ENCODE peak calls at places on chromosome 16, in five cellular contexts. One of them, this sample, is unnamed.

GRCh38 chr16:85722066-85722465 is 28.8 kb downstream of the C16orf74 start:
- DNase-seq in AG09309: no peak
- DNase-seq in progenitor cell of endocrine pancreas: no peak
- DNase-seq in fibroblast of mammary gland: no peak
- DNase-seq in fibroblast of the aortic adventitia: no peak
- DNase-seq in this sample: no peak

GRCh38 chr16:70428178-70428998 is 10.5 kb downstream of the ST3GAL2 start:
- DNase-seq in fibroblast of mammary gland: peak
- DNase-seq in AG09309: peak
- DNase-seq in fibroblast of the aortic adventitia: peak
- DNase-seq in progenitor cell of endocrine pancreas: peak
- DNase-seq in this sample: peak

GRCh38 chr16:47613251-47613650 is 152.1 kb downstream of the PHKB start:
- DNase-seq in AG09309: no peak
- DNase-seq in progenitor cell of endocrine pancreas: no peak
- DNase-seq in fibroblast of mammary gland: peak
- DNase-seq in fibroblast of the aortic adventitia: no peak
- DNase-seq in this sample: no peak

GRCh38 chr16:86490859-86491642 is 19.3 kb upstream of the FOXF1 start:
- DNase-seq in progenitor cell of endocrine pancreas: no peak
- DNase-seq in fibroblast of mammary gland: peak
- DNase-seq in AG09309: no peak
- DNase-seq in fibroblast of the aortic adventitia: peak
- DNase-seq in this sample: no peak

GRCh38 chr16:85300451-85300968 is 188.2 kb upstream of the CIBAR2 start:
- DNase-seq in progenitor cell of endocrine pancreas: no peak
- DNase-seq in fibroblast of mammary gland: no peak
- DNase-seq in AG09309: no peak
- DNase-seq in fibroblast of the aortic adventitia: no peak
- DNase-seq in this sample: no peak

GRCh38 chr16:57507414-57508083 is 21.3 kb upstream of the DOK4 start:
- DNase-seq in progenitor cell of endocrine pancreas: no peak
- DNase-seq in AG09309: no peak
- DNase-seq in fibroblast of the aortic adventitia: no peak
- DNase-seq in fibroblast of mammary gland: no peak
- DNase-seq in this sample: no peak

GRCh38 chr16:87487361-87487924 is 5.4 kb downstream of the ZCCHC14 start:
- DNase-seq in fibroblast of the aortic adventitia: no peak
- DNase-seq in fibroblast of mammary gland: no peak
- DNase-seq in progenitor cell of endocrine pancreas: no peak
- DNase-seq in AG09309: no peak
- DNase-seq in this sample: no peak

GRCh38 chr16:82439678-82440293 is 187.0 kb upstream of the CDH13 start:
- DNase-seq in fibroblast of the aortic adventitia: peak
- DNase-seq in progenitor cell of endocrine pancreas: no peak
- DNase-seq in fibroblast of mammary gland: no peak
- DNase-seq in AG09309: no peak
- DNase-seq in this sample: no peak

GRCh38 chr16:58679763-58680162 is 4.8 kb downstream of the SLC38A7 start:
- DNase-seq in fibroblast of the aortic adventitia: no peak
- DNase-seq in progenitor cell of endocrine pancreas: no peak
- DNase-seq in fibroblast of mammary gland: no peak
- DNase-seq in AG09309: no peak
- DNase-seq in this sample: no peak

GRCh38 chr16:78443780-78444422 is 344.4 kb downstream of the WWOX start:
- DNase-seq in fibroblast of the aortic adventitia: peak
- DNase-seq in progenitor cell of endocrine pancreas: no peak
- DNase-seq in fibroblast of mammary gland: peak
- DNase-seq in AG09309: no peak
- DNase-seq in this sample: no peak

GRCh38 chr16:78490431-78490830 is 391.0 kb downstream of the WWOX start:
- DNase-seq in progenitor cell of endocrine pancreas: no peak
- DNase-seq in fibroblast of the aortic adventitia: no peak
- DNase-seq in fibroblast of mammary gland: no peak
- DNase-seq in AG09309: no peak
- DNase-seq in this sample: no peak

GRCh38 chr16:31698901-31699300 is 171.2 kb downstream of the AHSP start:
- DNase-seq in AG09309: no peak
- DNase-seq in progenitor cell of endocrine pancreas: no peak
- DNase-seq in fibroblast of the aortic adventitia: no peak
- DNase-seq in fibroblast of mammary gland: no peak
- DNase-seq in this sample: no peak

GRCh38 chr16:70759666-70760065 is 41.3 kb downstream of the VAC14 start:
- DNase-seq in fibroblast of the aortic adventitia: no peak
- DNase-seq in AG09309: no peak
- DNase-seq in fibroblast of mammary gland: no peak
- DNase-seq in progenitor cell of endocrine pancreas: no peak
- DNase-seq in this sample: no peak

GRCh38 chr16:58485184-58485887 is 14.6 kb upstream of the NDRG4 start:
- DNase-seq in progenitor cell of endocrine pancreas: no peak
- DNase-seq in fibroblast of mammary gland: no peak
- DNase-seq in fibroblast of the aortic adventitia: no peak
- DNase-seq in AG09309: no peak
- DNase-seq in this sample: no peak

GRCh38 chr16:86854895-86855294 is 276.5 kb downstream of the FOXL1 start:
- DNase-seq in progenitor cell of endocrine pancreas: no peak
- DNase-seq in fibroblast of mammary gland: peak
- DNase-seq in fibroblast of the aortic adventitia: peak
- DNase-seq in AG09309: peak
- DNase-seq in this sample: no peak

GRCh38 chr16:68377667-68378420 is 67.0 kb downstream of the PRMT7 start:
- DNase-seq in progenitor cell of endocrine pancreas: no peak
- DNase-seq in fibroblast of mammary gland: no peak
- DNase-seq in fibroblast of the aortic adventitia: peak
- DNase-seq in AG09309: no peak
- DNase-seq in this sample: no peak

GRCh38 chr16:5025171-5025632 is 8.5 kb downstream of the NAGPA start:
- DNase-seq in fibroblast of the aortic adventitia: no peak
- DNase-seq in fibroblast of mammary gland: no peak
- DNase-seq in progenitor cell of endocrine pancreas: no peak
- DNase-seq in AG09309: no peak
- DNase-seq in this sample: no peak

GRCh38 chr16:87448866-87449265 is 44.0 kb downstream of the ZCCHC14 start:
- DNase-seq in fibroblast of the aortic adventitia: no peak
- DNase-seq in progenitor cell of endocrine pancreas: no peak
- DNase-seq in fibroblast of mammary gland: no peak
- DNase-seq in AG09309: no peak
- DNase-seq in this sample: no peak

GRCh38 chr16:10987361-10988163 is 43.2 kb downstream of the CLEC16A start:
- DNase-seq in AG09309: no peak
- DNase-seq in fibroblast of mammary gland: no peak
- DNase-seq in progenitor cell of endocrine pancreas: no peak
- DNase-seq in fibroblast of the aortic adventitia: no peak
- DNase-seq in this sample: no peak

GRCh38 chr16:10988879-10989278 is 44.5 kb downstream of the CLEC16A start:
- DNase-seq in progenitor cell of endocrine pancreas: no peak
- DNase-seq in AG09309: no peak
- DNase-seq in fibroblast of mammary gland: no peak
- DNase-seq in fibroblast of the aortic adventitia: no peak
- DNase-seq in this sample: no peak

GRCh38 chr16:10990378-10990777 is 46.0 kb downstream of the CLEC16A start:
- DNase-seq in fibroblast of mammary gland: no peak
- DNase-seq in fibroblast of the aortic adventitia: no peak
- DNase-seq in progenitor cell of endocrine pancreas: no peak
- DNase-seq in AG09309: no peak
- DNase-seq in this sample: no peak

GRCh38 chr16:10989494-10989893 is 45.1 kb downstream of the CLEC16A start:
- DNase-seq in progenitor cell of endocrine pancreas: no peak
- DNase-seq in AG09309: no peak
- DNase-seq in fibroblast of the aortic adventitia: no peak
- DNase-seq in fibroblast of mammary gland: no peak
- DNase-seq in this sample: no peak

DNA sequence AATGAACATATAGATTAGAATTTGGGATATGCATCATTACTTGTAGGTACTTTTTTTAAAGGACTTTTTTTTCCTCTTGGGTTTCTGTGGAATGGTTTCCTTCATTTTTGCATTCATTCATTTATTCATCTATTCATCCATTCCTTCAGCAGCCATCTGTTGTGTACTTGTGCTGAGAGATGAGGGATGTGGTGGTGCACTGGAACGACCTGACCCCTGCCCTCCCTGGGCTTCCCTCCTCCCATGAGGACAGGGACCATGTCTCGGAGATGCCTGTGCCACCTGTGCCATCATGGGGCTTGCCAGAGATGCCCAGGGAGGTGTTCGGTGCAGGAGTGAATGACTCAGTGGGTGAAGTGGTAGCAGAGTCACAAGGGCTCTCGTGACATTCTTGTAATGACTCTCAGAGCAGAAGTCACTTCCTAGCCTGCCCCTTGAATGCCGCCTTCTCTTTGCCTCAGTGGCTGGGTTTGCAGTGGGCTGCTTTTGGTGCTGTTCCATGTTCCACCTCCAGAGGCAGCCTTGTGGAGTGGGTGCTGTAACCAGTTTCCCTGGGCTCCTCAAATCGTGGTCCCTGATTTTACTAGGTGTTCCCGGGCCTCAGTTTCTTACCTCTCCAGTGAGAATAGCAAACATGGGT is 43.9 kb downstream of the CLEC16A start:
- DNase-seq in fibroblast of mammary gland: no peak
- DNase-seq in progenitor cell of endocrine pancreas: no peak
- DNase-seq in fibroblast of the aortic adventitia: no peak
- DNase-seq in AG09309: no peak
- DNase-seq in this sample: no peak
- TF ChIP-seq CTCF in fibroblast of mammary gland: peak
- TF ChIP-seq CTCF in progenitor cell of endocrine pancreas: peak
- TF ChIP-seq CTCF in fibroblast of the aortic adventitia: peak
- TF ChIP-seq CTCF in AG09309: peak
- TF ChIP-seq CTCF in this sample: no peak

GRCh38 chr16:1678500-1679098 is 520 bp downstream of the JPT2 start:
- DNase-seq in fibroblast of the aortic adventitia: peak
- DNase-seq in AG09309: no peak
- DNase-seq in progenitor cell of endocrine pancreas: no peak
- DNase-seq in fibroblast of mammary gland: peak
- DNase-seq in this sample: no peak

GRCh38 chr16:1680361-1680760 is 2.3 kb downstream of the JPT2 start:
- DNase-seq in fibroblast of the aortic adventitia: no peak
- DNase-seq in progenitor cell of endocrine pancreas: no peak
- DNase-seq in AG09309: no peak
- DNase-seq in fibroblast of mammary gland: no peak
- DNase-seq in this sample: no peak

GRCh38 chr16:1677339-1677738 is 740 bp upstream of the JPT2 start:
- DNase-seq in progenitor cell of endocrine pancreas: no peak
- DNase-seq in AG09309: no peak
- DNase-seq in fibroblast of the aortic adventitia: no peak
- DNase-seq in fibroblast of mammary gland: no peak
- DNase-seq in this sample: no peak

GRCh38 chr16:1676661-1677060 is 1.4 kb upstream of the JPT2 start:
- DNase-seq in fibroblast of the aortic adventitia: no peak
- DNase-seq in fibroblast of mammary gland: no peak
- DNase-seq in AG09309: no peak
- DNase-seq in progenitor cell of endocrine pancreas: no peak
- DNase-seq in this sample: no peak

DNA sequence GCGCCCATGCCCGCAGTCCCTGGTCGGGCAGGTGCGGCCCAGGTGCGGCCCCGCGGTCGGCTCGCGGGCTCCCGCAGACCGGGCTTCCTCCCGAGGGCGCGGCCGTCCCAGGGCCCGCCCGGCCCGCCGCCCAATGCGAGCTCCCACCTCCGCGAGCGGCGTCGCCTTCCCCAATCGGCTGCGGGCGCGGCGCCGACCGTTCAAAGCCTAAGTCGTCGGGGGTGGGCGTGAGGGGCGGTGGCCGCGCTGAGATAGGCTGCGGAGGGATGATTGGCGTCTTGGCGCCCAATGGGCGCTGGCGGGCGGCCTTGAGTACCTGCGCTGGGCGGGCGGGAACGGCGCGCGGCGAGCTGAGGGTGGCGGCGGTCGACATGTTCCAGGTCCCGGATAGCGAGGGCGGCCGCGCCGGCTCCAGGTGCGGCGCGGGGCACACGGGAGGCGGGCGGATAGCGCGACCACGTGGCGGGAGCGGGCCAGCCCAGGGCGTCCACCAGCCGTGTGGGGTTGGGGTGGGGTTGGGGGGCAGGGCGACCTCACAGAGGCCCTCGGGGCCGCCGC is at the start of gene JPT2:
- DNase-seq in fibroblast of mammary gland: peak
- DNase-seq in fibroblast of the aortic adventitia: peak
- DNase-seq in AG09309: peak
- DNase-seq in progenitor cell of endocrine pancreas: peak
- DNase-seq in this sample: peak
- TF ChIP-seq CTCF in fibroblast of mammary gland: no peak
- TF ChIP-seq CTCF in fibroblast of the aortic adventitia: no peak
- TF ChIP-seq CTCF in AG09309: no peak
- TF ChIP-seq CTCF in progenitor cell of endocrine pancreas: no peak
- TF ChIP-seq CTCF in this sample: no peak

DNA sequence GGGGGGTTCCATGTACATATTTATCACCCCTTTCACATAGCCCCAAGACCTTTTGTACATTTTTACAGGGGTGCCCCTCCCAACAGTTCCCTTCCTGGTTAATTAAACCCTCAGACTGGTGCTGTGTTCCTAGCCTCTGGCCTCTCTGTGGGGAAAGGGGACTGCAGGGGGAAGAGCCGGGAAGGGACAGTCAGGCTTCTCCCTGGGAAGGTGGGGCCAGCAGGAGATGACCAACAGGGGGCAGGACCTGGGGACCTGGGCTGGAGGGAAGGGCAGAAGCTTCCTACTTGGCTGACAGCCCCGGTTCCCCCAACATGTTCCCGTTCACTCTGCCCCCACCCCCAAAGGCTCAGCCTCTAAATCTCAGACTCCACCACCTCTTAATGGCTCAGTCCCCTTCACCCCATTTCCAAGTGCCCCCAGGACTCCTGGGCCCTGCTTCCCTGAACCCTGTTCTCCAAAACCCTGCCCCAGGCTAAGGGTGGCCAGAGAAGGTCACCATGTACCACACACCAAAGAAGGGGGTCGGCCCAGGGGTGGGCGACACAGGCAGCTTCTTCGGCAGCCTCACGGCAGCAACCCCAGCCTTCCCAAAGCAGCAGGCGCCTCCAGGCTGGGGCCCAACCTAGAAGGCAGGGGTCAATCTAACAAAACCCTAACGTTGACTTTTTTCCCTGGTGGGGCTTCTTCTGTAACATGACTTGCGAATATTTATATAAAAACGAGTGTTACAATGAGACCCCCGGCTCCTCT is 12.0 kb downstream of the FBRS start:
- DNase-seq in progenitor cell of endocrine pancreas: no peak
- DNase-seq in fibroblast of mammary gland: no peak
- DNase-seq in fibroblast of the aortic adventitia: no peak
- DNase-seq in AG09309: no peak
- DNase-seq in this sample: no peak
- TF ChIP-seq CTCF in progenitor cell of endocrine pancreas: no peak
- TF ChIP-seq CTCF in fibroblast of mammary gland: no peak
- TF ChIP-seq CTCF in fibroblast of the aortic adventitia: no peak
- TF ChIP-seq CTCF in AG09309: no peak
- TF ChIP-seq CTCF in this sample: no peak

GRCh38 chr16:9014389-9014788 is 50.7 kb upstream of the USP7 start:
- DNase-seq in fibroblast of the aortic adventitia: no peak
- DNase-seq in fibroblast of mammary gland: no peak
- DNase-seq in AG09309: no peak
- DNase-seq in progenitor cell of endocrine pancreas: no peak
- DNase-seq in this sample: no peak

GRCh38 chr16:9015489-9015888 is 51.8 kb upstream of the USP7 start:
- DNase-seq in fibroblast of mammary gland: no peak
- DNase-seq in fibroblast of the aortic adventitia: no peak
- DNase-seq in AG09309: no peak
- DNase-seq in progenitor cell of endocrine pancreas: no peak
- DNase-seq in this sample: no peak

GRCh38 chr16:9013508-9013864 is 49.8 kb upstream of the USP7 start:
- DNase-seq in progenitor cell of endocrine pancreas: no peak
- DNase-seq in fibroblast of the aortic adventitia: no peak
- DNase-seq in AG09309: no peak
- DNase-seq in fibroblast of mammary gland: peak
- DNase-seq in this sample: no peak

GRCh38 chr16:9012330-9012729 is 48.6 kb upstream of the USP7 start:
- DNase-seq in progenitor cell of endocrine pancreas: no peak
- DNase-seq in fibroblast of the aortic adventitia: no peak
- DNase-seq in AG09309: no peak
- DNase-seq in fibroblast of mammary gland: no peak
- DNase-seq in this sample: no peak

GRCh38 chr16:9012848-9013507 is 49.3 kb upstream of the USP7 start:
- DNase-seq in fibroblast of the aortic adventitia: no peak
- DNase-seq in AG09309: no peak
- DNase-seq in progenitor cell of endocrine pancreas: peak
- DNase-seq in fibroblast of mammary gland: no peak
- DNase-seq in this sample: no peak
- TF ChIP-seq CTCF in fibroblast of the aortic adventitia: no peak
- TF ChIP-seq CTCF in AG09309: no peak
- TF ChIP-seq CTCF in progenitor cell of endocrine pancreas: no peak
- TF ChIP-seq CTCF in fibroblast of mammary gland: no peak
- TF ChIP-seq CTCF in this sample: no peak

This sample was measured in omental fat pad.